ENCODE peak calls at places on chromosomes 12 and 14, in five cellular contexts. R, J, P, T and I are unnamed samples.

GRCh38 chr12:70043490-70044138 is 199.6 kb upstream of the CNOT2 start:
- DNase-seq in P (no peak), R (peak), T (no peak), J (no peak), I (no peak)

GRCh38 chr12:18868673-18869072 is 130.8 kb downstream of the CAPZA3 start:
- DNase-seq in R (no peak), T (no peak), J (no peak), P (no peak), I (no peak)

GRCh38 chr12:48956279-48957140 is 777 bp downstream of the ARF3 start:
- DNase-seq in R (peak), P (no peak), J (no peak), T (peak), I (no peak)

GRCh38 chr12:101116911-101117310 is 93.1 kb downstream of the SLC5A8 start:
- DNase-seq in P (no peak), T (no peak), J (no peak), R (no peak), I (no peak)

GRCh38 chr14:75823334-75823733 is 158.5 kb downstream of the TGFB3 start:
- DNase-seq in P (no peak), T (no peak), J (no peak), R (no peak), I (no peak)

GRCh38 chr12:32603858-32604257 is 75.2 kb upstream of the DNM1L start:
- DNase-seq in R (no peak), P (no peak), J (no peak), T (no peak), I (peak)

GRCh38 chr12:131430158-131430772 is 280.6 kb upstream of the SFSWAP start:
- DNase-seq in R (no peak), P (no peak), T (no peak), J (no peak), I (no peak)

GRCh38 chr12:75177997-75178396 is 31.6 kb downstream of the KCNC2 start:
- DNase-seq in P (no peak), T (no peak), J (no peak), R (no peak), I (no peak)

GRCh38 chr12:60148109-60148508 is 552.3 kb downstream of the SLC16A7 start:
- DNase-seq in T (no peak), J (no peak), P (no peak), R (no peak), I (no peak)

GRCh38 chr14:58977366-58977765 is 211.1 kb upstream of the DAAM1 start:
- DNase-seq in J (no peak), T (no peak), R (no peak), P (no peak), I (no peak)

GRCh38 chr14:94522115-94522724 is 13.0 kb upstream of the SERPINA12 start:
- DNase-seq in P (no peak), R (no peak), T (no peak), J (no peak), I (no peak)

GRCh38 chr12:75702477-75703093 is 191.2 kb upstream of the KRR1 start:
- DNase-seq in P (no peak), J (no peak), T (no peak), R (no peak), I (no peak)

GRCh38 chr12:89566615-89567014 is 40.8 kb upstream of the POC1B start:
- DNase-seq in P (no peak), T (no peak), R (no peak), J (no peak), I (no peak)

GRCh38 chr14:95299271-95299670 is 20.4 kb downstream of the CLMN start:
- DNase-seq in R (no peak), P (no peak), T (no peak), J (no peak), I (no peak)